ENCODE peak calls at places on chromosomes 3 and 15, in eight cellular contexts. Q is neural crest cell; D is fibroblast of pulmonary artery; C is activated T-helper 1 cell treated with Interleukin-2 at 50 U/mL for 16 hours; B is activated CD4-positive, alpha-beta T cell treated with anti-CD3 and anti-CD28 coated beads for 24 hours; V is NCI-H524; R is transverse colon; Y is H9. Z is an unnamed sample.

GRCh38 chr15:74548236-74548635 is 7.2 kb downstream of the ARID3B start:
- DNase-seq in C (no peak), B (no peak), V (no peak), R (no peak), D (no peak), Y (no peak), Q (no peak), Z (no peak)

GRCh38 chr3:170741756-170742530 is 128.1 kb downstream of the RPL22L1 start:
- DNase-seq in B (no peak), D (no peak), Q (no peak), Y (no peak), C (no peak), V (no peak), R (no peak), Z (no peak)

GRCh38 chr15:70867911-70868467 is 14.0 kb upstream of the LARP6 start:
- DNase-seq in D (peak; percentile 93), B (no peak), C (no peak), R (no peak), Q (no peak), V (no peak), Y (no peak), Z (no peak)

GRCh38 chr3:150348500-150348899 is 59.6 kb upstream of the TSC22D2 start:
- DNase-seq in C (no peak), R (peak; percentile 29), B (no peak), D (peak; percentile 87), Y (no peak), Q (no peak), V (no peak), Z (no peak)

GRCh38 chr3:197305854-197306253 is 7.4 kb upstream of the DLG1 start:
- DNase-seq in V (no peak), R (no peak), B (no peak), Q (no peak), C (no peak), Y (no peak), D (peak; percentile 46), Z (no peak)

GRCh38 chr3:141049681-141050080 is 1.5 kb upstream of the SPSB4 start:
- DNase-seq in Q (no peak), D (no peak), Y (no peak), C (no peak), R (no peak), B (no peak), V (peak; percentile 29), Z (peak; percentile 28)

GRCh38 chr15:97745481-97746071 is 214.9 kb upstream of the ARRDC4 start:
- DNase-seq in Y (peak; percentile 49), D (peak; percentile 21), R (peak; percentile 48), V (peak; percentile 34), B (peak; percentile 3), C (no peak), Q (peak; percentile 29), Z (peak; percentile 38)

GRCh38 chr3:110106805-110107204 is 769.5 kb upstream of the DPPA4 start:
- DNase-seq in D (peak; percentile 45), V (no peak), B (no peak), Y (no peak), C (no peak), Q (no peak), R (no peak), Z (no peak)

GRCh38 chr3:160739079-160739478 is 17.0 kb upstream of the PPM1L start:
- DNase-seq in V (peak; percentile 7), D (peak; percentile 5), Q (no peak), R (no peak), C (no peak), Y (no peak), B (no peak), Z (no peak)

GRCh38 chr15:46091860-46092450 is 457.1 kb downstream of the SQOR start:
- DNase-seq in B (no peak), D (peak; percentile 57), Y (peak; percentile 44), C (no peak), V (peak; percentile 68), Q (peak; percentile 51), R (peak; percentile 14), Z (peak; percentile 24)

GRCh38 chr15:34616613-34617012 is 33.2 kb upstream of the GOLGA8B start:
- DNase-seq in D (peak; percentile 39), B (no peak), Q (no peak), C (no peak), Y (no peak), R (no peak), V (no peak), Z (peak; percentile 0)

Z was measured in HuH-7.